ENCODE peak calls at places on chromosomes 2 and 18, in five cellular contexts. One of them, this sample, is unnamed.

GRCh38 chr2:159272166-159272565 is 14.3 kb downstream of the WDSUB1 start:
- DNase-seq in stimulated activated CD4-positive, alpha-beta T cell treated with anti-CD3 and anti-CD28 coated beads, Interleukin-1b, Interleukin-23, amount 100 ng/mL, for 24 hours: no peak
- DNase-seq in HEK293T: no peak
- DNase-seq in left cardiac atrium: no peak
- DNase-seq in LoVo: no peak
- DNase-seq in this sample: no peak

GRCh38 chr2:124328397-124328796 is 303.3 kb downstream of the CNTNAP5 start:
- DNase-seq in left cardiac atrium: no peak
- DNase-seq in LoVo: no peak
- DNase-seq in HEK293T: no peak
- DNase-seq in stimulated activated CD4-positive, alpha-beta T cell treated with anti-CD3 and anti-CD28 coated beads, Interleukin-1b, Interleukin-23, amount 100 ng/mL, for 24 hours: no peak
- DNase-seq in this sample: no peak

GRCh38 chr18:6956999-6957398 is 160.6 kb downstream of the LAMA1 start:
- DNase-seq in left cardiac atrium: no peak
- DNase-seq in HEK293T: no peak
- DNase-seq in LoVo: no peak
- DNase-seq in stimulated activated CD4-positive, alpha-beta T cell treated with anti-CD3 and anti-CD28 coated beads, Interleukin-1b, Interleukin-23, amount 100 ng/mL, for 24 hours: no peak
- DNase-seq in this sample: no peak

GRCh38 chr2:235001237-235002133 is 49.7 kb downstream of the SH3BP4 start:
- DNase-seq in stimulated activated CD4-positive, alpha-beta T cell treated with anti-CD3 and anti-CD28 coated beads, Interleukin-1b, Interleukin-23, amount 100 ng/mL, for 24 hours: no peak
- DNase-seq in HEK293T: no peak
- DNase-seq in left cardiac atrium: no peak
- DNase-seq in LoVo: no peak
- DNase-seq in this sample: no peak

GRCh38 chr18:74804677-74805076 is 207.0 kb downstream of the ZNF407 start:
- DNase-seq in LoVo: no peak
- DNase-seq in HEK293T: no peak
- DNase-seq in left cardiac atrium: no peak
- DNase-seq in stimulated activated CD4-positive, alpha-beta T cell treated with anti-CD3 and anti-CD28 coated beads, Interleukin-1b, Interleukin-23, amount 100 ng/mL, for 24 hours: no peak
- DNase-seq in this sample: peak; percentile 14

GRCh38 chr2:197461073-197461472 is 7.7 kb downstream of the COQ10B start:
- DNase-seq in HEK293T: no peak
- DNase-seq in stimulated activated CD4-positive, alpha-beta T cell treated with anti-CD3 and anti-CD28 coated beads, Interleukin-1b, Interleukin-23, amount 100 ng/mL, for 24 hours: no peak
- DNase-seq in LoVo: peak; percentile 61
- DNase-seq in left cardiac atrium: no peak
- DNase-seq in this sample: no peak

GRCh38 chr2:226154610-226155009 is 645.0 kb downstream of the IRS1 start:
- DNase-seq in left cardiac atrium: no peak
- DNase-seq in stimulated activated CD4-positive, alpha-beta T cell treated with anti-CD3 and anti-CD28 coated beads, Interleukin-1b, Interleukin-23, amount 100 ng/mL, for 24 hours: no peak
- DNase-seq in HEK293T: no peak
- DNase-seq in LoVo: no peak
- DNase-seq in this sample: no peak

GRCh38 chr18:58013241-58014211 is 30.5 kb upstream of the NEDD4L start:
- DNase-seq in left cardiac atrium: no peak
- DNase-seq in HEK293T: no peak
- DNase-seq in LoVo: peak; percentile 73
- DNase-seq in stimulated activated CD4-positive, alpha-beta T cell treated with anti-CD3 and anti-CD28 coated beads, Interleukin-1b, Interleukin-23, amount 100 ng/mL, for 24 hours: no peak
- DNase-seq in this sample: no peak

GRCh38 chr2:26768759-26769500 is 4.8 kb downstream of the SLC35F6 start:
- DNase-seq in HEK293T: no peak
- DNase-seq in left cardiac atrium: peak; percentile 82
- DNase-seq in stimulated activated CD4-positive, alpha-beta T cell treated with anti-CD3 and anti-CD28 coated beads, Interleukin-1b, Interleukin-23, amount 100 ng/mL, for 24 hours: no peak
- DNase-seq in LoVo: peak; percentile 33
- DNase-seq in this sample: no peak

GRCh38 chr2:24418166-24418843 is 58.0 kb upstream of the ITSN2 start:
- DNase-seq in stimulated activated CD4-positive, alpha-beta T cell treated with anti-CD3 and anti-CD28 coated beads, Interleukin-1b, Interleukin-23, amount 100 ng/mL, for 24 hours: no peak
- DNase-seq in HEK293T: no peak
- DNase-seq in LoVo: no peak
- DNase-seq in left cardiac atrium: no peak
- DNase-seq in this sample: peak; percentile 60

GRCh38 chr2:151669585-151670081 is 64.6 kb downstream of the NEB start:
- DNase-seq in LoVo: no peak
- DNase-seq in HEK293T: peak; percentile 15
- DNase-seq in stimulated activated CD4-positive, alpha-beta T cell treated with anti-CD3 and anti-CD28 coated beads, Interleukin-1b, Interleukin-23, amount 100 ng/mL, for 24 hours: no peak
- DNase-seq in left cardiac atrium: no peak
- DNase-seq in this sample: no peak

GRCh38 chr18:7696846-7697245 is 129.7 kb downstream of the PTPRM start:
- DNase-seq in LoVo: no peak
- DNase-seq in HEK293T: no peak
- DNase-seq in left cardiac atrium: no peak
- DNase-seq in stimulated activated CD4-positive, alpha-beta T cell treated with anti-CD3 and anti-CD28 coated beads, Interleukin-1b, Interleukin-23, amount 100 ng/mL, for 24 hours: no peak
- DNase-seq in this sample: no peak

GRCh38 chr2:147538848-147539247 is 306.0 kb upstream of the ACVR2A start:
- DNase-seq in left cardiac atrium: no peak
- DNase-seq in LoVo: no peak
- DNase-seq in HEK293T: no peak
- DNase-seq in stimulated activated CD4-positive, alpha-beta T cell treated with anti-CD3 and anti-CD28 coated beads, Interleukin-1b, Interleukin-23, amount 100 ng/mL, for 24 hours: no peak
- DNase-seq in this sample: no peak

GRCh38 chr2:33160217-33160616 is 213.5 kb downstream of the LTBP1 start:
- DNase-seq in left cardiac atrium: no peak
- DNase-seq in LoVo: no peak
- DNase-seq in HEK293T: no peak
- DNase-seq in stimulated activated CD4-positive, alpha-beta T cell treated with anti-CD3 and anti-CD28 coated beads, Interleukin-1b, Interleukin-23, amount 100 ng/mL, for 24 hours: no peak
- DNase-seq in this sample: no peak

GRCh38 chr2:238136820-238137537 is 1.5 kb upstream of the KLHL30 start:
- DNase-seq in stimulated activated CD4-positive, alpha-beta T cell treated with anti-CD3 and anti-CD28 coated beads, Interleukin-1b, Interleukin-23, amount 100 ng/mL, for 24 hours: no peak
- DNase-seq in HEK293T: no peak
- DNase-seq in left cardiac atrium: peak; percentile 62
- DNase-seq in LoVo: no peak
- DNase-seq in this sample: no peak

GRCh38 chr18:23810396-23810795 is 121.1 kb downstream of the LAMA3 start:
- DNase-seq in stimulated activated CD4-positive, alpha-beta T cell treated with anti-CD3 and anti-CD28 coated beads, Interleukin-1b, Interleukin-23, amount 100 ng/mL, for 24 hours: peak; percentile 7
- DNase-seq in LoVo: no peak
- DNase-seq in left cardiac atrium: no peak
- DNase-seq in HEK293T: no peak
- DNase-seq in this sample: no peak

GRCh38 chr2:20012282-20013060 is at the start of gene MATN3:
- DNase-seq in LoVo: peak; percentile 67
- DNase-seq in stimulated activated CD4-positive, alpha-beta T cell treated with anti-CD3 and anti-CD28 coated beads, Interleukin-1b, Interleukin-23, amount 100 ng/mL, for 24 hours: peak; percentile 3
- DNase-seq in left cardiac atrium: peak; percentile 54
- DNase-seq in HEK293T: peak; percentile 45
- DNase-seq in this sample: peak; percentile 89

GRCh38 chr2:219517954-219518778 is 3.9 kb downstream of the ASIC4 start:
- DNase-seq in LoVo: no peak
- DNase-seq in HEK293T: no peak
- DNase-seq in stimulated activated CD4-positive, alpha-beta T cell treated with anti-CD3 and anti-CD28 coated beads, Interleukin-1b, Interleukin-23, amount 100 ng/mL, for 24 hours: no peak
- DNase-seq in left cardiac atrium: no peak
- DNase-seq in this sample: peak; percentile 57

GRCh38 chr2:75403991-75404428 is 156.7 kb downstream of the EVA1A start:
- DNase-seq in LoVo: peak; percentile 55
- DNase-seq in stimulated activated CD4-positive, alpha-beta T cell treated with anti-CD3 and anti-CD28 coated beads, Interleukin-1b, Interleukin-23, amount 100 ng/mL, for 24 hours: no peak
- DNase-seq in HEK293T: peak; percentile 57
- DNase-seq in left cardiac atrium: no peak
- DNase-seq in this sample: peak; percentile 26

GRCh38 chr2:67400560-67401464 is 3.7 kb downstream of the ETAA1 start:
- DNase-seq in HEK293T: no peak
- DNase-seq in LoVo: no peak
- DNase-seq in left cardiac atrium: no peak
- DNase-seq in stimulated activated CD4-positive, alpha-beta T cell treated with anti-CD3 and anti-CD28 coated beads, Interleukin-1b, Interleukin-23, amount 100 ng/mL, for 24 hours: no peak
- DNase-seq in this sample: no peak

GRCh38 chr2:37561615-37562569 is 109.5 kb downstream of the CDC42EP3 start:
- DNase-seq in left cardiac atrium: no peak
- DNase-seq in LoVo: peak; percentile 82
- DNase-seq in stimulated activated CD4-positive, alpha-beta T cell treated with anti-CD3 and anti-CD28 coated beads, Interleukin-1b, Interleukin-23, amount 100 ng/mL, for 24 hours: no peak
- DNase-seq in HEK293T: peak; percentile 18
- DNase-seq in this sample: no peak

GRCh38 chr2:11703700-11704099 is 33.7 kb upstream of the NTSR2 start:
- DNase-seq in stimulated activated CD4-positive, alpha-beta T cell treated with anti-CD3 and anti-CD28 coated beads, Interleukin-1b, Interleukin-23, amount 100 ng/mL, for 24 hours: no peak
- DNase-seq in HEK293T: no peak
- DNase-seq in LoVo: no peak
- DNase-seq in left cardiac atrium: no peak
- DNase-seq in this sample: no peak

GRCh38 chr2:197804049-197804757 is at the start of gene PLCL1:
- DNase-seq in LoVo: peak; percentile 82
- DNase-seq in stimulated activated CD4-positive, alpha-beta T cell treated with anti-CD3 and anti-CD28 coated beads, Interleukin-1b, Interleukin-23, amount 100 ng/mL, for 24 hours: peak; percentile 86
- DNase-seq in HEK293T: peak; percentile 90
- DNase-seq in left cardiac atrium: peak; percentile 94
- DNase-seq in this sample: peak; percentile 94

GRCh38 chr2:232580648-232580981 is 30.1 kb downstream of the EIF4E2 start:
- DNase-seq in HEK293T: no peak
- DNase-seq in LoVo: no peak
- DNase-seq in left cardiac atrium: no peak
- DNase-seq in stimulated activated CD4-positive, alpha-beta T cell treated with anti-CD3 and anti-CD28 coated beads, Interleukin-1b, Interleukin-23, amount 100 ng/mL, for 24 hours: no peak
- DNase-seq in this sample: no peak

GRCh38 chr2:71385008-71385407 is 53.4 kb downstream of the ZNF638 start:
- DNase-seq in left cardiac atrium: no peak
- DNase-seq in LoVo: no peak
- DNase-seq in stimulated activated CD4-positive, alpha-beta T cell treated with anti-CD3 and anti-CD28 coated beads, Interleukin-1b, Interleukin-23, amount 100 ng/mL, for 24 hours: no peak
- DNase-seq in HEK293T: no peak
- DNase-seq in this sample: no peak

GRCh38 chr2:85886585-85886984 is 2.2 kb downstream of the ST3GAL5 start:
- DNase-seq in HEK293T: no peak
- DNase-seq in left cardiac atrium: peak; percentile 65
- DNase-seq in LoVo: peak; percentile 12
- DNase-seq in stimulated activated CD4-positive, alpha-beta T cell treated with anti-CD3 and anti-CD28 coated beads, Interleukin-1b, Interleukin-23, amount 100 ng/mL, for 24 hours: peak; percentile 58
- DNase-seq in this sample: no peak

GRCh38 chr2:120766758-120767351 is 31.2 kb downstream of the GLI2 start:
- DNase-seq in HEK293T: no peak
- DNase-seq in LoVo: no peak
- DNase-seq in stimulated activated CD4-positive, alpha-beta T cell treated with anti-CD3 and anti-CD28 coated beads, Interleukin-1b, Interleukin-23, amount 100 ng/mL, for 24 hours: no peak
- DNase-seq in left cardiac atrium: no peak
- DNase-seq in this sample: peak; percentile 82

GRCh38 chr2:101387151-101387807 is at the start of gene CREG2:
- DNase-seq in LoVo: peak; percentile 54
- DNase-seq in stimulated activated CD4-positive, alpha-beta T cell treated with anti-CD3 and anti-CD28 coated beads, Interleukin-1b, Interleukin-23, amount 100 ng/mL, for 24 hours: peak; percentile 45
- DNase-seq in left cardiac atrium: peak; percentile 72
- DNase-seq in HEK293T: peak; percentile 82
- DNase-seq in this sample: peak; percentile 95

GRCh38 chr2:174544156-174544555 is 53.4 kb downstream of the WIPF1 start:
- DNase-seq in HEK293T: no peak
- DNase-seq in LoVo: no peak
- DNase-seq in stimulated activated CD4-positive, alpha-beta T cell treated with anti-CD3 and anti-CD28 coated beads, Interleukin-1b, Interleukin-23, amount 100 ng/mL, for 24 hours: no peak
- DNase-seq in left cardiac atrium: no peak
- DNase-seq in this sample: no peak

GRCh38 chr18:52046842-52047241 is 293.2 kb upstream of the DCC start:
- DNase-seq in HEK293T: no peak
- DNase-seq in LoVo: no peak
- DNase-seq in left cardiac atrium: no peak
- DNase-seq in stimulated activated CD4-positive, alpha-beta T cell treated with anti-CD3 and anti-CD28 coated beads, Interleukin-1b, Interleukin-23, amount 100 ng/mL, for 24 hours: no peak
- DNase-seq in this sample: no peak

GRCh38 chr2:242031481-242032019 is 162.0 kb downstream of the RTP5 start:
- DNase-seq in stimulated activated CD4-positive, alpha-beta T cell treated with anti-CD3 and anti-CD28 coated beads, Interleukin-1b, Interleukin-23, amount 100 ng/mL, for 24 hours: peak; percentile 13
- DNase-seq in left cardiac atrium: no peak
- DNase-seq in HEK293T: no peak
- DNase-seq in LoVo: peak; percentile 22
- DNase-seq in this sample: no peak

GRCh38 chr18:74534150-74534969 is at the start of gene CNDP1:
- DNase-seq in stimulated activated CD4-positive, alpha-beta T cell treated with anti-CD3 and anti-CD28 coated beads, Interleukin-1b, Interleukin-23, amount 100 ng/mL, for 24 hours: no peak
- DNase-seq in LoVo: no peak
- DNase-seq in left cardiac atrium: no peak
- DNase-seq in HEK293T: no peak
- DNase-seq in this sample: peak; percentile 55

This sample was measured in H7.